ENCODE peak calls at places on chromosomes 11 and 22, in five cellular contexts. P, A, K, M and X are unnamed samples.

GRCh38 chr22:29524440-29525191 is 28.9 kb downstream of the THOC5 start:
- DNase-seq in P (no peak), A (peak; percentile 13), K (peak; percentile 54), M (peak; percentile 33), X (peak; percentile 27)

GRCh38 chr11:96894587-96894986 is 504.8 kb downstream of the JRKL start:
- DNase-seq in P (no peak), A (no peak), K (no peak), M (no peak), X (no peak)

GRCh38 chr11:38562562-38562961 is 1964.5 kb upstream of the RAG2 start:
- DNase-seq in P (no peak), A (no peak), K (no peak), M (no peak), X (no peak)

GRCh38 chr11:12380565-12381325 is 3.4 kb downstream of the PARVA start:
- DNase-seq in P (no peak), A (no peak), K (no peak), M (no peak), X (no peak)

GRCh38 chr11:71502871-71503435 is 24.1 kb upstream of the KRTAP5-7 start:
- DNase-seq in P (no peak), A (no peak), K (no peak), M (no peak), X (no peak)

GRCh38 chr22:45995405-45996101 is 18.6 kb upstream of the WNT7B start:
- DNase-seq in P (no peak), A (no peak), K (no peak), M (no peak), X (no peak)

GRCh38 chr22:24994070-24994763 is 41.7 kb downstream of the KIAA1671 start:
- DNase-seq in P (no peak), A (no peak), K (peak; percentile 20), M (no peak), X (peak; percentile 66)

GRCh38 chr22:23816552-23816976 is 22.2 kb downstream of the DERL3 start:
- DNase-seq in P (no peak), A (no peak), K (peak; percentile 98), M (no peak), X (no peak)

GRCh38 chr11:78149646-78150045 is 10.2 kb upstream of the ALG8 start:
- DNase-seq in P (no peak), A (peak; percentile 87), K (no peak), M (no peak), X (peak; percentile 62)

GRCh38 chr11:75487366-75487765 is 38.4 kb downstream of the GDPD5 start:
- DNase-seq in P (no peak), A (no peak), K (no peak), M (no peak), X (no peak)

GRCh38 chr22:43897751-43898261 is 6.0 kb upstream of the PNPLA5 start:
- DNase-seq in P (no peak), A (peak; percentile 87), K (no peak), M (no peak), X (peak; percentile 66)

GRCh38 chr11:77448269-77448668 is 25.6 kb downstream of the PAK1 start:
- DNase-seq in P (no peak), A (no peak), K (no peak), M (no peak), X (no peak)

GRCh38 chr11:20723366-20723765 is 54.0 kb downstream of the NELL1 start:
- DNase-seq in P (no peak), A (no peak), K (no peak), M (no peak), X (no peak)

GRCh38 chr11:9700105-9700801 is 36.4 kb downstream of the SWAP70 start:
- DNase-seq in P (no peak), A (no peak), K (no peak), M (no peak), X (no peak)

GRCh38 chr22:32204211-32204855 is 540 bp downstream of the RFPL2 start:
- DNase-seq in P (no peak), A (no peak), K (no peak), M (no peak), X (no peak)

GRCh38 chr11:121291896-121292502 is 572 bp upstream of the SC5D start:
- DNase-seq in P (no peak), A (peak; percentile 5), K (no peak), M (no peak), X (no peak)

GRCh38 chr11:89613916-89614315 is 96.2 kb upstream of the TRIM77 start:
- DNase-seq in P (no peak), A (no peak), K (peak; percentile 2), M (no peak), X (no peak)

GRCh38 chr22:24007253-24008021 is 2.2 kb upstream of the GSTT4 start:
- DNase-seq in P (no peak), A (no peak), K (no peak), M (no peak), X (no peak)

GRCh38 chr11:30284836-30285235 is 38.1 kb upstream of the ARL14EP start:
- DNase-seq in P (no peak), A (no peak), K (no peak), M (no peak), X (no peak)

GRCh38 chr11:79428406-79428805 is 12.4 kb downstream of the TENM4 start:
- DNase-seq in P (no peak), A (no peak), K (no peak), M (no peak), X (no peak)

GRCh38 chr22:28207281-28208030 is 288.4 kb upstream of the PITPNB start:
- DNase-seq in P (no peak), A (peak; percentile 45), K (no peak), M (no peak), X (peak; percentile 19)

GRCh38 chr11:70650075-70650909 is 252.0 kb downstream of the CTTN start:
- DNase-seq in P (peak; percentile 88), A (peak; percentile 69), K (peak; percentile 65), M (no peak), X (peak; percentile 75)

GRCh38 chr22:24367841-24368240 is 59.6 kb upstream of the ADORA2A start:
- DNase-seq in P (no peak), A (peak; percentile 42), K (no peak), M (no peak), X (no peak)

GRCh38 chr11:76808158-76808557 is 25.0 kb downstream of the TSKU start:
- DNase-seq in P (no peak), A (no peak), K (no peak), M (no peak), X (no peak)

GRCh38 chr11:91005458-91005857 is 782.6 kb upstream of the CHORDC1 start:
- DNase-seq in P (no peak), A (no peak), K (no peak), M (no peak), X (no peak)

GRCh38 chr11:86910592-86910991 is 44.6 kb downstream of the FZD4 start:
- DNase-seq in P (no peak), A (peak; percentile 38), K (no peak), M (no peak), X (no peak)

GRCh38 chr11:11036185-11037161 is 178.6 kb upstream of the ZBED5 start:
- DNase-seq in P (peak; percentile 48), A (peak; percentile 66), K (peak; percentile 92), M (peak; percentile 9), X (peak; percentile 52)

GRCh38 chr11:114622858-114623257 is 27.3 kb upstream of the NXPE4 start:
- DNase-seq in P (no peak), A (no peak), K (no peak), M (no peak), X (no peak)

GRCh38 chr11:95266751-95267374 is 35.9 kb upstream of the SESN3 start:
- DNase-seq in P (no peak), A (no peak), K (no peak), M (no peak), X (peak; percentile 37)

GRCh38 chr22:46107089-46107664 is 43.1 kb upstream of the PPARA start:
- DNase-seq in P (no peak), A (no peak), K (no peak), M (no peak), X (no peak)

GRCh38 chr22:27775087-27775697 is 26.4 kb downstream of the MN1 start:
- DNase-seq in P (no peak), A (peak; percentile 7), K (no peak), M (no peak), X (no peak)

GRCh38 chr11:47242596-47243192 is 5.9 kb downstream of the ACP2 start:
- DNase-seq in P (no peak), A (no peak), K (no peak), M (no peak), X (no peak)

GRCh38 chr11:38302564-38302963 is 1704.5 kb upstream of the RAG2 start:
- DNase-seq in P (no peak), A (no peak), K (no peak), M (no peak), X (no peak)

DNA sequence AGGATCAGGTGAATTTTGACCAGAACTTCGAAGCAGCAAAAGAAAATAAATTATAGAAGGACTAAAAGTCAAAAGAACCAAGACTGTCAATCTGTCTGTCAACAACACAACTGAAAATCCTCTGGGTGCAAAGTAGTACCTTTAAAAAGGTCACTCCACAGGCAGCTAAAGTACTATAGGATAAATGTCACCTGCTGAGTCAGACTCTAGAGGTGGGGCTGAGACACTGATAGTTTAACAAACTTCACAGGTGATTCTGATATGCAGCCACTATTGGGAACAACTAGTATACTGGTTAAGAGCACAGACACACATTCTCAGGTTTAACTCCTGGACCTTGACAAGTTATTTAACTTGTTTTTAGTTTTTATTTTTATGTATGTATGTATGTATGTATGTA is 107.3 kb downstream of the FCHSD2 start:
- DNase-seq in P (no peak), A (no peak), K (no peak), M (no peak), X (no peak)
- H3K27ac ChIP-seq in P (no peak overlapping the region), A (no peak overlapping the region), K (no peak overlapping the region), M (no peak overlapping the region), X (no peak overlapping the region)

GRCh38 chr11:132139181-132139580 is 768.8 kb downstream of the NTM start:
- DNase-seq in P (no peak), A (no peak), K (no peak), M (no peak), X (no peak)

GRCh38 chr11:132140056-132140455 is 769.6 kb downstream of the NTM start:
- DNase-seq in P (no peak), A (no peak), K (no peak), M (no peak), X (no peak)

GRCh38 chr11:132137981-132138313 is 767.5 kb downstream of the NTM start:
- DNase-seq in P (no peak), A (peak; percentile 26), K (no peak), M (no peak), X (no peak)

GRCh38 chr11:132134322-132134721 is 763.9 kb downstream of the NTM start:
- DNase-seq in P (no peak), A (peak; percentile 62), K (no peak), M (no peak), X (peak; percentile 14)

GRCh38 chr11:132137289-132137980 is 767.0 kb downstream of the NTM start:
- DNase-seq in P (no peak), A (no peak), K (no peak), M (no peak), X (no peak)
- H3K14ac ChIP-seq in P (no peak overlapping the region), A (no peak overlapping the region), K (no peak overlapping the region), M (no peak overlapping the region), X (no peak overlapping the region)

DNA sequence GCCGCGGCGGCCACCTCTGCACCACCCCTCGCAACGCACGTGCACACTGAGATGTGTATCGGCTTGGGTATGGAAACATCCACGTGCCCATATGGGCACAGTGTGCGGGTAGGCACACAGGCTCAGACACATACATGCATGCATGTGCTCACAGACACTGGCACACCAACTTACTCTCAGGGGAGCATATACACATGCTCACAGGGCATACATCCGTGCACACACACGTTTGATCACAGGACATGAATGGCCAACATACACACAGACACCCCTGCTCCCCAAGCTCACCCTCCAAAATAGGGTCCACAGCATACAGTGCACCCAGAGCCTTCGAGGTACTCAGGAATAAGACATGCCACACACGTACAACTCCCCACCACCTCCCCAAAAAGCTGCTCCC is 52.9 kb downstream of the SLC22A12 start:
- DNase-seq in P (no peak), A (no peak), K (no peak), M (no peak), X (no peak)
- H3K4me3 ChIP-seq in P (peak overlapping the region; percentile 48), A (no peak overlapping the region), K (no peak overlapping the region), M (peak overlapping the region; percentile 73), X (no peak overlapping the region)

GRCh38 chr11:35661539-35661938 is 1.0 kb upstream of the TRIM44 start:
- DNase-seq in P (no peak), A (no peak), K (no peak), M (no peak), X (no peak)
- H3K27ac ChIP-seq in P (no peak overlapping the region), A (peak overlapping the region; percentile 94), K (no peak overlapping the region), M (no peak overlapping the region), X (no peak overlapping the region)